ENCODE peak calls at places on chromosomes 16 and 17, in nine cellular contexts. One of them, this sample, is unnamed.

GRCh38 chr17:68847711-68848110 is 107.5 kb downstream of the ABCA8 start:
- DNase-seq in left ventricle myocardium inferior: no peak
- DNase-seq in kidney epithelial cell: no peak
- DNase-seq in pancreas: no peak
- DNase-seq in neural progenitor cell: no peak
- DNase-seq in right lobe of liver: no peak
- DNase-seq in AG10803: no peak
- DNase-seq in PC-9: no peak
- DNase-seq in IMR-90: no peak
- DNase-seq in this sample: no peak

GRCh38 chr17:7854078-7854777 is 638 bp upstream of the TMEM88 start:
- DNase-seq in AG10803: no peak
- DNase-seq in pancreas: peak
- DNase-seq in PC-9: no peak
- DNase-seq in neural progenitor cell: peak
- DNase-seq in kidney epithelial cell: no peak
- DNase-seq in right lobe of liver: peak
- DNase-seq in left ventricle myocardium inferior: no peak
- DNase-seq in IMR-90: no peak
- DNase-seq in this sample: no peak

GRCh38 chr17:59406808-59407381 is 75.4 kb downstream of the YPEL2 start:
- DNase-seq in kidney epithelial cell: peak
- DNase-seq in right lobe of liver: no peak
- DNase-seq in neural progenitor cell: no peak
- DNase-seq in left ventricle myocardium inferior: no peak
- DNase-seq in pancreas: peak
- DNase-seq in AG10803: peak
- DNase-seq in PC-9: peak
- DNase-seq in IMR-90: peak
- DNase-seq in this sample: peak

GRCh38 chr16:84834403-84834772 is 14.6 kb downstream of the CRISPLD2 start:
- DNase-seq in kidney epithelial cell: no peak
- DNase-seq in IMR-90: no peak
- DNase-seq in pancreas: no peak
- DNase-seq in PC-9: no peak
- DNase-seq in left ventricle myocardium inferior: no peak
- DNase-seq in AG10803: peak
- DNase-seq in neural progenitor cell: no peak
- DNase-seq in right lobe of liver: no peak
- DNase-seq in this sample: peak

GRCh38 chr16:46974352-46974751 is 878 bp upstream of the DNAJA2 start:
- DNase-seq in IMR-90: no peak
- DNase-seq in neural progenitor cell: peak
- DNase-seq in AG10803: peak
- DNase-seq in kidney epithelial cell: no peak
- DNase-seq in PC-9: no peak
- DNase-seq in left ventricle myocardium inferior: no peak
- DNase-seq in right lobe of liver: no peak
- DNase-seq in pancreas: no peak
- DNase-seq in this sample: peak

GRCh38 chr17:10646393-10646990 is 10.6 kb downstream of the MYH3 start:
- DNase-seq in pancreas: peak
- DNase-seq in kidney epithelial cell: peak
- DNase-seq in neural progenitor cell: peak
- DNase-seq in AG10803: peak
- DNase-seq in IMR-90: peak
- DNase-seq in right lobe of liver: peak
- DNase-seq in left ventricle myocardium inferior: peak
- DNase-seq in PC-9: peak
- DNase-seq in this sample: peak

GRCh38 chr17:50802609-50803571 is 32.5 kb upstream of the WFIKKN2 start:
- DNase-seq in pancreas: no peak
- DNase-seq in IMR-90: no peak
- DNase-seq in PC-9: no peak
- DNase-seq in AG10803: no peak
- DNase-seq in right lobe of liver: no peak
- DNase-seq in kidney epithelial cell: no peak
- DNase-seq in left ventricle myocardium inferior: no peak
- DNase-seq in neural progenitor cell: no peak
- DNase-seq in this sample: no peak

GRCh38 chr17:48030531-48030930 is 7.1 kb downstream of the COPZ2 start:
- DNase-seq in IMR-90: no peak
- DNase-seq in left ventricle myocardium inferior: no peak
- DNase-seq in right lobe of liver: no peak
- DNase-seq in neural progenitor cell: no peak
- DNase-seq in pancreas: no peak
- DNase-seq in kidney epithelial cell: no peak
- DNase-seq in AG10803: peak
- DNase-seq in PC-9: no peak
- DNase-seq in this sample: peak

GRCh38 chr17:76867578-76868175 is 527 bp upstream of the MGAT5B start:
- DNase-seq in AG10803: peak
- DNase-seq in IMR-90: peak
- DNase-seq in PC-9: peak
- DNase-seq in pancreas: no peak
- DNase-seq in left ventricle myocardium inferior: no peak
- DNase-seq in neural progenitor cell: no peak
- DNase-seq in kidney epithelial cell: peak
- DNase-seq in right lobe of liver: no peak
- DNase-seq in this sample: peak

GRCh38 chr17:28643979-28644781 is 778 bp downstream of the BLTP2 start:
- DNase-seq in neural progenitor cell: peak
- DNase-seq in left ventricle myocardium inferior: no peak
- DNase-seq in right lobe of liver: peak
- DNase-seq in PC-9: peak
- DNase-seq in AG10803: peak
- DNase-seq in pancreas: peak
- DNase-seq in IMR-90: peak
- DNase-seq in kidney epithelial cell: no peak
- DNase-seq in this sample: peak

GRCh38 chr17:81911277-81911961 is at the start of gene PCYT2:
- DNase-seq in IMR-90: peak
- DNase-seq in AG10803: peak
- DNase-seq in left ventricle myocardium inferior: peak
- DNase-seq in right lobe of liver: peak
- DNase-seq in PC-9: peak
- DNase-seq in pancreas: peak
- DNase-seq in kidney epithelial cell: no peak
- DNase-seq in neural progenitor cell: peak
- DNase-seq in this sample: peak

GRCh38 chr16:89920723-89921122 is 2.1 kb downstream of the MC1R start:
- DNase-seq in left ventricle myocardium inferior: no peak
- DNase-seq in AG10803: peak
- DNase-seq in PC-9: no peak
- DNase-seq in IMR-90: peak
- DNase-seq in pancreas: no peak
- DNase-seq in kidney epithelial cell: no peak
- DNase-seq in neural progenitor cell: no peak
- DNase-seq in right lobe of liver: no peak
- DNase-seq in this sample: peak

GRCh38 chr17:79007504-79008381 is 1.8 kb downstream of the CANT1 start:
- DNase-seq in neural progenitor cell: no peak
- DNase-seq in left ventricle myocardium inferior: no peak
- DNase-seq in AG10803: no peak
- DNase-seq in pancreas: no peak
- DNase-seq in right lobe of liver: peak
- DNase-seq in kidney epithelial cell: no peak
- DNase-seq in PC-9: no peak
- DNase-seq in IMR-90: no peak
- DNase-seq in this sample: no peak
- H3K4me3 ChIP-seq in neural progenitor cell: no peak
- H3K4me3 ChIP-seq in left ventricle myocardium inferior: peak
- H3K4me3 ChIP-seq in AG10803: peak
- H3K4me3 ChIP-seq in pancreas: no peak
- H3K4me3 ChIP-seq in right lobe of liver: no peak
- H3K4me3 ChIP-seq in kidney epithelial cell: no peak
- H3K4me3 ChIP-seq in PC-9: peak
- H3K4me3 ChIP-seq in IMR-90: no peak
- H3K4me3 ChIP-seq in this sample: peak

DNA sequence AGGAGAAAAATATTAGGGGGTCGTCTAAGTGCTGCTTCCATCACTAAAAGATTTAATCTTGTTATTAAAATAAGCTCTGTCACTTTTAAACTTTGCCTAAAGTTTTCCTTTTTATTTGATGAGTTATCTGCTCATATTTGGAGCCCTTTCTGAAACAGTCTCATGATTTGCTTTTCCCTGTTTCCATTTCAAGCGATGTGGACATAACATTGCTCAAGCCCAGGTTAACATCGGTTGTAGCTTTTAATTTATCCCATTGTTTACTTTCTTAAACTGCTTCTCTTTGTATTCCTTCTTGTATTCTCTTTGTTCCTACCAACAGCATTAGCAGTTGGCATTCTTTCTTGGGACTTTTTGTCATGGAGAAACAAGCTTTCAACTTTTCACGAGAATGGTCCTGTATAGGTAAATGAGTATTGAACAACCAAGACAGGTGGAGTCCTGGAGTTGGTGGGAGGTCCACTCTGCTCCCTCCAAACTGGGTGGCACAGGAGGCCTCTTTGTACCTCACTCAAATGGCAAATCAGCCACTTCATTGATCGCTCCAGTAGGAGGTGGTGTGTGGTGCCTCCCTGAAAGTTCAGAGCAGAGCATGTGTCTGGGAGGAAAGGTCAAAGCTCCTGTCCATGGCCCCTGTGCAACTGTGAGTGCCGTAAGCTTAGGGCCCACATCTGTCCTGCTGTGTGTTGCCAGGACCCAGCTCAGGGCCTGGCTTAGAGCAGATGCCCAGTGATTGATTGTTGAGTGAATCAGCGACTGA is 107.0 kb downstream of the CYLD start:
- DNase-seq in neural progenitor cell: no peak
- DNase-seq in pancreas: no peak
- DNase-seq in right lobe of liver: no peak
- DNase-seq in left ventricle myocardium inferior: no peak
- DNase-seq in PC-9: no peak
- DNase-seq in IMR-90: no peak
- DNase-seq in AG10803: no peak
- DNase-seq in kidney epithelial cell: no peak
- DNase-seq in this sample: no peak
- TF ChIP-seq CTCF in neural progenitor cell: no peak
- TF ChIP-seq CTCF in pancreas: no peak
- TF ChIP-seq CTCF in right lobe of liver: peak
- TF ChIP-seq CTCF in left ventricle myocardium inferior: no peak
- TF ChIP-seq CTCF in PC-9: no peak
- TF ChIP-seq CTCF in IMR-90: no peak
- TF ChIP-seq CTCF in AG10803: no peak
- TF ChIP-seq CTCF in kidney epithelial cell: no peak
- TF ChIP-seq CTCF in this sample: no peak

GRCh38 chr17:45145035-45145389 is 3.3 kb upstream of the HEXIM1 start:
- DNase-seq in right lobe of liver: no peak
- DNase-seq in pancreas: no peak
- DNase-seq in left ventricle myocardium inferior: peak
- DNase-seq in PC-9: no peak
- DNase-seq in IMR-90: no peak
- DNase-seq in neural progenitor cell: no peak
- DNase-seq in AG10803: no peak
- DNase-seq in kidney epithelial cell: no peak
- DNase-seq in this sample: no peak

GRCh38 chr17:45144199-45145034 is 3.9 kb upstream of the HEXIM1 start:
- DNase-seq in left ventricle myocardium inferior: peak
- DNase-seq in kidney epithelial cell: no peak
- DNase-seq in AG10803: peak
- DNase-seq in IMR-90: no peak
- DNase-seq in pancreas: no peak
- DNase-seq in neural progenitor cell: peak
- DNase-seq in right lobe of liver: peak
- DNase-seq in PC-9: no peak
- DNase-seq in this sample: no peak

GRCh38 chr17:45143101-45143670 is 5.1 kb upstream of the HEXIM1 start:
- DNase-seq in AG10803: no peak
- DNase-seq in neural progenitor cell: no peak
- DNase-seq in pancreas: no peak
- DNase-seq in PC-9: no peak
- DNase-seq in IMR-90: no peak
- DNase-seq in kidney epithelial cell: no peak
- DNase-seq in right lobe of liver: no peak
- DNase-seq in left ventricle myocardium inferior: peak
- DNase-seq in this sample: no peak

GRCh38 chr17:45146166-45146565 is 2.1 kb upstream of the HEXIM1 start:
- DNase-seq in PC-9: no peak
- DNase-seq in right lobe of liver: peak
- DNase-seq in pancreas: no peak
- DNase-seq in neural progenitor cell: no peak
- DNase-seq in kidney epithelial cell: no peak
- DNase-seq in left ventricle myocardium inferior: peak
- DNase-seq in AG10803: no peak
- DNase-seq in IMR-90: no peak
- DNase-seq in this sample: no peak

GRCh38 chr17:45143767-45144198 is 4.5 kb upstream of the HEXIM1 start:
- DNase-seq in AG10803: peak
- DNase-seq in kidney epithelial cell: no peak
- DNase-seq in pancreas: peak
- DNase-seq in neural progenitor cell: peak
- DNase-seq in right lobe of liver: peak
- DNase-seq in left ventricle myocardium inferior: peak
- DNase-seq in PC-9: no peak
- DNase-seq in IMR-90: peak
- DNase-seq in this sample: peak
- H3K4me3 ChIP-seq in AG10803: peak
- H3K4me3 ChIP-seq in kidney epithelial cell: no peak
- H3K4me3 ChIP-seq in pancreas: no peak
- H3K4me3 ChIP-seq in neural progenitor cell: peak
- H3K4me3 ChIP-seq in right lobe of liver: peak
- H3K4me3 ChIP-seq in left ventricle myocardium inferior: peak
- H3K4me3 ChIP-seq in PC-9: no peak
- H3K4me3 ChIP-seq in IMR-90: peak
- H3K4me3 ChIP-seq in this sample: peak

GRCh38 chr16:578232-578869 is 8.6 kb downstream of the PIGQ start:
- DNase-seq in kidney epithelial cell: no peak
- DNase-seq in left ventricle myocardium inferior: no peak
- DNase-seq in AG10803: no peak
- DNase-seq in right lobe of liver: no peak
- DNase-seq in neural progenitor cell: no peak
- DNase-seq in IMR-90: no peak
- DNase-seq in PC-9: no peak
- DNase-seq in pancreas: no peak
- DNase-seq in this sample: no peak

GRCh38 chr16:575354-576196 is 5.8 kb downstream of the PIGQ start:
- DNase-seq in pancreas: no peak
- DNase-seq in left ventricle myocardium inferior: no peak
- DNase-seq in IMR-90: no peak
- DNase-seq in right lobe of liver: no peak
- DNase-seq in kidney epithelial cell: no peak
- DNase-seq in neural progenitor cell: no peak
- DNase-seq in PC-9: no peak
- DNase-seq in AG10803: no peak
- DNase-seq in this sample: no peak

GRCh38 chr16:576197-576822 is 6.5 kb downstream of the PIGQ start:
- DNase-seq in IMR-90: no peak
- DNase-seq in right lobe of liver: no peak
- DNase-seq in pancreas: no peak
- DNase-seq in neural progenitor cell: no peak
- DNase-seq in PC-9: no peak
- DNase-seq in left ventricle myocardium inferior: no peak
- DNase-seq in kidney epithelial cell: no peak
- DNase-seq in AG10803: no peak
- DNase-seq in this sample: no peak

GRCh38 chr16:577796-578195 is 8.0 kb downstream of the PIGQ start:
- DNase-seq in AG10803: no peak
- DNase-seq in left ventricle myocardium inferior: no peak
- DNase-seq in right lobe of liver: no peak
- DNase-seq in kidney epithelial cell: no peak
- DNase-seq in pancreas: no peak
- DNase-seq in PC-9: no peak
- DNase-seq in neural progenitor cell: no peak
- DNase-seq in IMR-90: no peak
- DNase-seq in this sample: no peak

GRCh38 chr16:576823-577201 is 7.0 kb downstream of the PIGQ start:
- DNase-seq in right lobe of liver: no peak
- DNase-seq in PC-9: no peak
- DNase-seq in pancreas: no peak
- DNase-seq in AG10803: no peak
- DNase-seq in kidney epithelial cell: no peak
- DNase-seq in left ventricle myocardium inferior: no peak
- DNase-seq in neural progenitor cell: peak
- DNase-seq in IMR-90: no peak
- DNase-seq in this sample: no peak
- TF ChIP-seq CTCF in right lobe of liver: no peak
- TF ChIP-seq CTCF in PC-9: no peak
- TF ChIP-seq CTCF in pancreas: no peak
- TF ChIP-seq CTCF in AG10803: no peak
- TF ChIP-seq CTCF in kidney epithelial cell: peak
- TF ChIP-seq CTCF in left ventricle myocardium inferior: no peak
- TF ChIP-seq CTCF in neural progenitor cell: peak
- TF ChIP-seq CTCF in IMR-90: peak
- TF ChIP-seq CTCF in this sample: no peak